ENCODE peak calls at places on chromosomes 13 and 19, in seven cellular contexts. I is NCI-H2029 treated with DMSO at 0.1 percent for 48 hours, U is NCI-H2081, G is NCI-H1436 treated with DMSO at 0.1 percent for 48 hours, C is T-helper 9 cell, B is hippocampal formation, N is midbrain. A is an unnamed sample.
A peak's percentile ranks its signal among the peaks of the same experiment; 100 is the strongest.

GRCh38 chr13:31052478-31052877 is 109.2 kb downstream of the HSPH1 start:
- DNase-seq in B (no peak), N (no peak), I (no peak), C (no peak), G (no peak), U (no peak), A (no peak)

GRCh38 chr19:40633207-40633606 is 32.0 kb downstream of the LTBP4 start:
- DNase-seq in U (no peak), B (no peak), G (no peak), I (no peak), N (no peak), C (no peak), A (no peak)

GRCh38 chr13:44211753-44212152 is 161.9 kb upstream of the SERP2 start:
- DNase-seq in N (no peak), B (no peak), G (peak; percentile 51), C (no peak), I (no peak), U (peak; percentile 63), A (peak; percentile 42)

GRCh38 chr19:13208131-13208963 is 58.1 kb downstream of the IER2 start:
- DNase-seq in C (peak; percentile 36), N (peak; percentile 12), B (no peak), U (no peak), I (no peak), G (no peak), A (no peak)

GRCh38 chr13:33815011-33815550 is 2.9 kb upstream of the RFC3 start:
- DNase-seq in U (no peak), I (no peak), B (no peak), C (no peak), N (no peak), G (no peak), A (no peak)

GRCh38 chr19:42052241-42052863 is 17.7 kb downstream of the GRIK5 start:
- DNase-seq in I (no peak), N (no peak), C (no peak), B (no peak), G (no peak), U (no peak), A (no peak)

GRCh38 chr13:64869539-64869938 is 2360.6 kb downstream of the PCDH9 start:
- DNase-seq in C (no peak), I (no peak), N (no peak), G (no peak), B (no peak), U (no peak), A (no peak)

GRCh38 chr19:45645068-45645630 is 6.0 kb upstream of the EML2 start:
- DNase-seq in I (no peak), B (peak; percentile 97), N (peak; percentile 96), G (no peak), U (no peak), C (no peak), A (peak; percentile 89)

GRCh38 chr19:16062789-16063188 is 13.5 kb upstream of the TPM4 start:
- DNase-seq in B (no peak), G (no peak), N (no peak), C (peak; percentile 71), I (no peak), U (peak; percentile 14), A (no peak)

GRCh38 chr13:52926971-52927370 is 78.5 kb upstream of the PCDH8 start:
- DNase-seq in I (no peak), G (no peak), B (no peak), C (no peak), U (no peak), N (no peak), A (no peak)

GRCh38 chr13:98586400-98587144 is 9.7 kb upstream of the STK24 start:
- DNase-seq in N (no peak), G (no peak), I (no peak), B (no peak), C (no peak), U (no peak), A (no peak)

GRCh38 chr13:31208554-31209122 is 8.9 kb downstream of the B3GLCT start:
- DNase-seq in B (no peak), N (no peak), U (no peak), C (no peak), I (no peak), G (no peak), A (no peak)

GRCh38 chr19:14544977-14545715 is 15.8 kb downstream of the TECR start:
- DNase-seq in B (peak; percentile 93), N (peak; percentile 94), C (no peak), G (peak; percentile 48), U (peak; percentile 96), I (peak; percentile 90), A (peak; percentile 93)

GRCh38 chr13:78875792-78876580 is 217.0 kb upstream of the OBI1 start:
- DNase-seq in N (no peak), B (no peak), U (peak; percentile 11), G (no peak), I (peak; percentile 1), C (no peak), A (no peak)

GRCh38 chr19:5093953-5094718 is 125.2 kb downstream of the KDM4B start:
- DNase-seq in I (no peak), G (no peak), B (no peak), N (no peak), C (no peak), U (no peak), A (no peak)

GRCh38 chr13:89407357-89407756 is 1736.2 kb downstream of the SLITRK5 start:
- DNase-seq in N (no peak), I (no peak), C (no peak), G (no peak), U (no peak), B (no peak), A (no peak)

GRCh38 chr13:39527961-39528720 is 74.9 kb downstream of the LHFPL6 start:
- DNase-seq in B (no peak), I (no peak), G (no peak), C (no peak), U (no peak), N (no peak), A (peak; percentile 4)

GRCh38 chr13:22569830-22570229 is 610.9 kb upstream of the SGCG start:
- DNase-seq in B (no peak), U (peak; percentile 2), C (no peak), G (no peak), I (no peak), N (no peak), A (no peak)

GRCh38 chr13:39776439-39776838 is 121.0 kb downstream of the COG6 start:
- DNase-seq in C (no peak), I (no peak), U (no peak), B (no peak), N (no peak), G (no peak), A (no peak)

GRCh38 chr19:58336216-58336615 is 9.4 kb downstream of the ZSCAN22 start:
- DNase-seq in G (no peak), C (no peak), U (no peak), B (no peak), I (no peak), N (no peak), A (no peak)

GRCh38 chr13:53821632-53822031 is 793.0 kb downstream of the OLFM4 start:
- DNase-seq in N (peak; percentile 11), G (no peak), C (no peak), U (no peak), B (peak; percentile 2), I (no peak), A (no peak)

GRCh38 chr13:102225892-102226291 is 176.0 kb downstream of the FGF14 start:
- DNase-seq in U (no peak), N (no peak), G (no peak), C (no peak), I (no peak), B (no peak), A (no peak)

GRCh38 chr13:20825476-20825875 is 51.7 kb upstream of the EEF1AKMT1 start:
- DNase-seq in B (no peak), N (no peak), U (no peak), C (no peak), I (no peak), G (no peak), A (no peak)

GRCh38 chr19:5926641-5927438 is 12.8 kb downstream of the CAPS start:
- DNase-seq in G (no peak), C (no peak), N (no peak), I (no peak), U (no peak), B (no peak), A (no peak)

GRCh38 chr19:54449701-54450069 is 686 bp downstream of the LENG8 start:
- DNase-seq in U (no peak), B (no peak), C (no peak), I (no peak), G (no peak), N (no peak), A (no peak)

GRCh38 chr19:7152568-7152967 is 83.1 kb downstream of the ZNF557 start:
- DNase-seq in B (no peak), C (no peak), G (no peak), U (no peak), N (no peak), I (no peak), A (no peak)

A was measured in C1 segment of cervical spinal cord.